ENCODE peak calls at places on chromosomes 16 and 17, in four cellular contexts. K, C, D and F are unnamed samples.

GRCh38 chr17:57892820-57893595 is 43.2 kb upstream of the MRPS23 start:
- DNase-seq in K (peak; percentile 71), C (peak; percentile 90), D (peak; percentile 97), F (peak; percentile 11)

GRCh38 chr16:55849536-55849935 is 16.6 kb upstream of the CES1 start:
- DNase-seq in K (no peak), C (no peak), D (peak; percentile 13), F (no peak)

GRCh38 chr16:35295856-35296255 is 1836.4 kb downstream of the TP53TG3F start:
- DNase-seq in K (no peak), C (no peak), D (no peak), F (no peak)

GRCh38 chr16:77359065-77359502 is 75.8 kb downstream of the ADAMTS18 start:
- DNase-seq in K (no peak), C (peak; percentile 64), D (peak; percentile 96), F (no peak)

GRCh38 chr16:78244131-78244899 is 144.9 kb downstream of the WWOX start:
- DNase-seq in K (no peak), C (no peak), D (no peak), F (no peak)

GRCh38 chr16:50473375-50473945 is 74.7 kb upstream of the NKD1 start:
- DNase-seq in K (no peak), C (no peak), D (peak; percentile 58), F (no peak)

GRCh38 chr17:43952351-43952723 is 1.4 kb downstream of the PYY start:
- DNase-seq in K (no peak), C (no peak), D (no peak), F (no peak)

GRCh38 chr16:10601444-10602401 is 21.3 kb upstream of the EMP2 start:
- DNase-seq in K (no peak), C (no peak), D (peak; percentile 82), F (no peak)

GRCh38 chr17:56297142-56297541 is 143.9 kb downstream of the ANKFN1 start:
- DNase-seq in K (no peak), C (no peak), D (no peak), F (no peak)

GRCh38 chr17:81206657-81207056 is 16.1 kb downstream of the CEP131 start:
- DNase-seq in K (no peak), C (no peak), D (no peak), F (no peak)

GRCh38 chr16:15599303-15600070 is 43.5 kb downstream of the MARF1 start:
- DNase-seq in K (no peak), C (no peak), D (no peak), F (no peak)

GRCh38 chr16:4578961-4579530 is 22.9 kb downstream of the C16orf96 start:
- DNase-seq in K (no peak), C (no peak), D (no peak), F (peak; percentile 4)

GRCh38 chr16:25941800-25942558 is 250.2 kb downstream of the HS3ST4 start:
- DNase-seq in K (no peak), C (peak; percentile 4), D (no peak), F (no peak)

GRCh38 chr16:79767597-79768280 is 167.2 kb upstream of the MAF start:
- DNase-seq in K (no peak), C (no peak), D (peak; percentile 40), F (peak; percentile 36)

GRCh38 chr16:65494080-65494479 is 372.2 kb upstream of the CDH11 start:
- DNase-seq in K (no peak), C (no peak), D (no peak), F (no peak)

GRCh38 chr16:50573947-50574751 is 26.0 kb downstream of the NKD1 start:
- DNase-seq in K (no peak), C (no peak), D (no peak), F (no peak)

GRCh38 chr16:8866118-8866883 is 2.5 kb downstream of the CARHSP1 start:
- DNase-seq in K (peak; percentile 92), C (no peak), D (peak; percentile 88), F (peak; percentile 73)

GRCh38 chr17:75344664-75345063 is 55.4 kb upstream of the SLC25A19 start:
- DNase-seq in K (no peak), C (no peak), D (no peak), F (peak; percentile 41)

GRCh38 chr16:23587726-23588125 is 8.4 kb downstream of the NDUFAB1 start:
- DNase-seq in K (no peak), C (no peak), D (no peak), F (no peak)

GRCh38 chr17:40329981-40330794 is 21.2 kb downstream of the RARA start:
- DNase-seq in K (no peak), C (no peak), D (no peak), F (no peak)

GRCh38 chr16:10077861-10078260 is 104.4 kb downstream of the GRIN2A start:
- DNase-seq in K (no peak), C (no peak), D (no peak), F (no peak)

GRCh38 chr17:75572713-75573539 is 14.7 kb upstream of the MYO15B start:
- DNase-seq in K (no peak), C (no peak), D (no peak), F (no peak)

GRCh38 chr17:55086635-55087058 is 118.1 kb downstream of the STXBP4 start:
- DNase-seq in K (no peak), C (no peak), D (no peak), F (peak; percentile 73)

GRCh38 chr16:84161011-84161410 is 15.9 kb downstream of the DNAAF1 start:
- DNase-seq in K (no peak), C (no peak), D (no peak), F (no peak)

DNA sequence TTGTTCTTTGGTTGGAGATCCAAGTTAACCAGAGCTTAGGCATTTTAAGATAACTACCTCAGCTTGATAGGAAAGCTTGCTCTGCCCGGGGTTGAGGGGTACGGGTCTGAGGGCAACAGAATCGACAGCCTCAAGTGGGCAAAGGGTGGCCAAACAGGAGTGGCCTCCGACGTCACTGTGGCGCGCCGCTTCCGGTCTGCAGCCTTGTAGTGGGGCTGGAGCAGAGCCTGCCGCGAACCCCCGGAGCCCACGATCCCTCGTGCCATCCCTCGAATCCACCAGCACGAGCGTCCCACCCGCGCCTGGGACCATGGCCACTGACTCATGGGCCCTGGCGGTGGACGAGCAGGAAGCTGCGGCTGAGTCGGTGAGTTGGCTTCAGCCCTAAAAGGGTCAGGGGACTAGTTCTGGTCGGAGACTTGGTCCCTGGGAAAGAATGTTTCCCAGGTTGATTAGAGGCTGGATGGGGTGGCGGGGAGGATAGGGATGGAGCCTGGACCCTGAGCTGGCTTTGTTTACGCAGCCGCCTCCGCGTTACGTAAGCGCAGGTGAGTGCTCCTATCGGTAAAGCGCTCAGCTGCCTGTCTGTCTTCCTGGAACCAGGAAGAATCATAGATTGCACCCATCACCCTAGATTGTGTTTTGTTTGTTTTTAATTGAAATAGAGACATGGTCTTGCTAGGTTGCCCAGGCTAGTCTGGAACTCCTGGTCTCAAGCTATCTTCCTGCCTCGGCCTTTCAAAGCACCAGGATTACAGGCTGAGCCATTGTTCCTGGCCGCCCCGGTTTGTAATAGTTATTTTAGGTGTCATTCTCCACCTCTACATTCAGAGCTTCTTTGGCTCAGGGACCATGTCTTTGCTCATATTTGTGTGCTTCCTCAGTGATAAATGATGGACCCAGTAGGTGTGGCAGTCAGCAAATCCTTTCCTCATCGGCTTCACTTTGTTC is at the start of gene DDX19B:
- DNase-seq in K (peak; percentile 84), C (peak; percentile 79), D (peak; percentile 90), F (peak; percentile 57)
- H3K27ac ChIP-seq in K (peak within 1 kb of the TSS; percentile 93), C (peak within 1 kb of the TSS; percentile 94), D (peak within 1 kb of the TSS; percentile 95), F (peak within 1 kb of the TSS; percentile 80)

GRCh38 chr17:79412110-79412509 is 198.7 kb downstream of the RBFOX3 start:
- DNase-seq in K (no peak), C (no peak), D (no peak), F (no peak)
- TF ChIP-seq RFX5 in K (no peak), C (no peak), D (no peak), F (no peak)

DNA sequence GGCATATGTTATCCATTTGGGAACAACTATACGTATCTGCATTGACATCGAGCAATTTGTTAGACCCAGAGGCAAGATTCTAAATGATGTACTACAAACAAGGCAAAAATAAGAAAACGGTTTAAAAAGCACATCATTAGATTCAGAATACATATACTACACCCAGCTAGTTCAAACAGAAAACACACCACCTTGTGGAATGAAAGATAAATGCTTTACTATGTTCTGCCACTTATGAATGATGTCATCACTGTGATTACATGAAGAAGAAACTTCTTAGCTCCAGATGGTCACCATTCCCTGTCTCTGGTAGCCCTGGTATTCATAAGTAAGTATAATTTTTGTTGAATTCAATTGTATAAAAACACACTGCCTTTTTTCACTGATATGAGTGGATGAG is 7.8 kb downstream of the NACA2 start:
- DNase-seq in K (no peak), C (peak; percentile 73), D (peak; percentile 74), F (peak; percentile 27)
- TF ChIP-seq JUN in K (no peak), C (no peak), D (no peak), F (peak; percentile 54)

DNA sequence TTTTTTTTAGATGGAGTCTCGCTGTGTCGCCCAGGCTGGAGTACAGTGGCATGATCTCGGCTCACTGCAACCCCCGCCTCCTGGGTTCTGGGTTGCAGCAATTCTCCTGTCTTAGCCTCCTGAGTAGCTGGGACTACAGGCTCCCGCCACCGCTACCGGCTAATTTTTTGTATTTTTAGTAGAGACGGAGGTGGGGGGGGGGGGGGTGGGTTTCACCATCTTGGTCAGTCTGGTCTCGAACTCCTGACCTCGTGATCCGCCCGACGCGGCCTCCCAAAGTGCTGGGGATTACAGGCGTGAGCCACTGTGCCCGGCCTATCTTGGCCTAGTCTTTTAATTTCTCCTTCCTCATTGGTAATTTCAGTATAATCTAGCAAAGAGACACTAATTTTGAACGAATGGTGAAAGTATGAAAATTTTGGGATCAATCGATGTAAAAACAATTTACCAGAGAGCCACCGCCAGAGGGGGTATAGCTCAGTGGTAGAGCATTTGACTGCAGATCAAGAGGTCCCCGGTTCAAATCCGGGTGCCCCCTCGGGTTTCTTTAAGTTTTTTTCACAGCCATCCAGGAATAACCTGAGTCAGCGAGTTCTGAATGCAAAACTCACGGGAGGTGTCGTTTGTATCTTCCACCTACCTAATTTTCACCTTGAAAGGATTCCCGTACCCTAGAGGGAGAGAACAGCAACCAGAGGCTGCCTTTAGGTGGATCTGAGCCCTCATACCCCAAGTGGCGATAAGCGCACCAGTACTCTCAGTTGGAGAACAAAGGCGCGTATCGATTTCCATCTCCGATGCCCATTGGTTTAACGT is 2.5 kb upstream of the LASP1 start:
- DNase-seq in K (peak; percentile 86), C (peak; percentile 63), D (peak; percentile 77), F (no peak)
- H3K27ac ChIP-seq in K (no peak overlapping the region), C (peak overlapping the region; percentile 98), D (peak overlapping the region; percentile 88), F (peak overlapping the region; percentile 48)

DNA sequence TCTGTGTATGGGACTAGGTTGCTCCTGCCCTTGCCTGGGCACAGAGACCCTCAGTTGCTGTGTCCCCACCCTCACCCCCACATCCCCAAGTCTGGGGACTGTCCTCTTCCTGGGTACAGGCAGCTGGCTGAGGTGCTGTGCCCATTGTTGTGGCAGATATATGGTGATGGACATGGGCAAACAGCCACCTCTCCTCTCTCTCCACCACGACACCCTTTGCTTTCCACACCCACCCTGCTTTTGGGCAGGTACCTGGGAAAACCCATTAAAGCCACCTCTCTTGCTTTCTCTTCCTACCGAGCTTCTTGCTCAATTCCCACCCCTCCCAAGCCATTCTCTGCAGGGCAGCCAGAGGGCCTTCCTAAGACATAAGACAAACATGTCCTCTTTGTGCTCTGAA is 21.7 kb downstream of the TRPV2 start:
- DNase-seq in K (no peak), C (no peak), D (no peak), F (no peak)
- TF ChIP-seq RFX5 in K (no peak), C (no peak), D (no peak), F (no peak)

GRCh38 chr16:86850675-86851074 is 272.3 kb downstream of the FOXL1 start:
- DNase-seq in K (no peak), C (no peak), D (no peak), F (no peak)
- TF ChIP-seq JUN in K (no peak), C (no peak), D (no peak), F (no peak)